ENCODE peak calls at places on chromosome 12, in four cellular contexts. X is AG09309, A is fibroblast of mammary gland, K is ovary. E is an unnamed sample.

GRCh38 chr12:119328111-119328510 is 6.4 kb upstream of the CCDC60 start:
- DNase-seq in X (no peak), A (no peak), K (peak; percentile 16), E (no peak)

GRCh38 chr12:48027183-48028002 is 23.1 kb upstream of the COL2A1 start:
- DNase-seq in X (no peak), A (no peak), K (no peak), E (no peak)

GRCh38 chr12:3490848-3491382 is at the start of gene PRMT8:
- DNase-seq in X (no peak), A (no peak), K (no peak), E (peak; percentile 43)

GRCh38 chr12:108320503-108321293 is 18.4 kb downstream of the CMKLR1 start:
- DNase-seq in X (no peak), A (no peak), K (no peak), E (no peak)

GRCh38 chr12:32106153-32106516 is 512 bp upstream of the BICD1 start:
- DNase-seq in X (no peak), A (no peak), K (no peak), E (no peak)

GRCh38 chr12:124681779-124682391 is 114.5 kb upstream of the NCOR2 start:
- DNase-seq in X (no peak), A (peak; percentile 97), K (no peak), E (peak; percentile 35)

GRCh38 chr12:24562761-24563392 is 386.0 kb downstream of the BCAT1 start:
- DNase-seq in X (no peak), A (peak; percentile 43), K (peak; percentile 61), E (peak; percentile 25)

GRCh38 chr12:14129601-14130178 is 148.3 kb upstream of the GRIN2B start:
- DNase-seq in X (no peak), A (no peak), K (no peak), E (no peak)

GRCh38 chr12:23899434-23899833 is 50.0 kb downstream of the SOX5 start:
- DNase-seq in X (no peak), A (peak; percentile 42), K (no peak), E (peak; percentile 27)

GRCh38 chr12:125856899-125857298 is 791.7 kb downstream of the AACS start:
- DNase-seq in X (no peak), A (no peak), K (no peak), E (no peak)

GRCh38 chr12:15152864-15153263 is 68.4 kb downstream of the RERG start:
- DNase-seq in X (no peak), A (peak; percentile 88), K (no peak), E (peak; percentile 84)

GRCh38 chr12:57119294-57119693 is 8.1 kb upstream of the STAT6 start:
- DNase-seq in X (no peak), A (no peak), K (no peak), E (no peak)

GRCh38 chr12:39294712-39295111 is 148.2 kb downstream of the KIF21A start:
- DNase-seq in X (no peak), A (no peak), K (no peak), E (no peak)

GRCh38 chr12:128336506-128336905 is 69.5 kb downstream of the TMEM132C start:
- DNase-seq in X (no peak), A (no peak), K (no peak), E (no peak)

GRCh38 chr12:69548687-69549086 is 36.6 kb upstream of the CCT2 start:
- DNase-seq in X (no peak), A (no peak), K (no peak), E (no peak)

GRCh38 chr12:78085562-78086182 is 255.0 kb downstream of the NAV3 start:
- DNase-seq in X (no peak), A (peak; percentile 86), K (no peak), E (peak; percentile 68)

GRCh38 chr12:64793610-64794009 is 30.8 kb upstream of the TBC1D30 start:
- DNase-seq in X (no peak), A (no peak), K (no peak), E (no peak)

GRCh38 chr12:110922652-110923051 is 2.3 kb upstream of the MYL2 start:
- DNase-seq in X (no peak), A (no peak), K (no peak), E (no peak)

GRCh38 chr12:116380066-116380465 is 102.6 kb upstream of the MED13L start:
- DNase-seq in X (no peak), A (no peak), K (no peak), E (no peak)

GRCh38 chr12:125683748-125684381 is 618.6 kb downstream of the AACS start:
- DNase-seq in X (no peak), A (no peak), K (no peak), E (peak; percentile 1)

GRCh38 chr12:86985298-86985697 is 729.1 kb upstream of the MGAT4C start:
- DNase-seq in X (no peak), A (no peak), K (no peak), E (no peak)

GRCh38 chr12:115660211-115660805 is 617.2 kb downstream of the MED13L start:
- DNase-seq in X (peak; percentile 34), A (peak; percentile 85), K (no peak), E (no peak)

GRCh38 chr12:48572326-48572725 is 2.5 kb upstream of the LALBA start:
- DNase-seq in X (no peak), A (no peak), K (no peak), E (peak; percentile 2)

GRCh38 chr12:57033428-57033827 is 16.5 kb downstream of the MYO1A start:
- DNase-seq in X (no peak), A (no peak), K (no peak), E (peak; percentile 63)

GRCh38 chr12:33296529-33296928 is 143.1 kb downstream of the SYT10 start:
- DNase-seq in X (no peak), A (no peak), K (no peak), E (no peak)

GRCh38 chr12:68675098-68675842 is 11.5 kb upstream of the NUP107 start:
- DNase-seq in X (no peak), A (no peak), K (no peak), E (no peak)

GRCh38 chr12:80509781-80510556 is 65.9 kb downstream of the PTPRQ start:
- DNase-seq in X (peak; percentile 83), A (peak; percentile 96), K (no peak), E (no peak)

GRCh38 chr12:89663577-89664357 is 44.9 kb downstream of the ATP2B1 start:
- DNase-seq in X (no peak), A (peak; percentile 63), K (no peak), E (peak; percentile 51)

GRCh38 chr12:75561921-75562320 is 50.5 kb upstream of the KRR1 start:
- DNase-seq in X (no peak), A (no peak), K (no peak), E (no peak)

GRCh38 chr12:3251691-3252090 is 174.5 kb downstream of the TSPAN9 start:
- DNase-seq in X (no peak), A (no peak), K (peak; percentile 46), E (no peak)

GRCh38 chr12:56081393-56082347 is 1.7 kb downstream of the ERBB3 start:
- DNase-seq in X (no peak), A (no peak), K (no peak), E (no peak)

GRCh38 chr12:68272732-68273131 is 19.3 kb upstream of the IL22 start:
- DNase-seq in X (no peak), A (no peak), K (no peak), E (no peak)

GRCh38 chr12:89448951-89449371 is 75.6 kb downstream of the GALNT4 start:
- DNase-seq in X (peak; percentile 68), A (no peak), K (no peak), E (no peak)

GRCh38 chr12:57836442-57837375 is 9.8 kb downstream of the CTDSP2 start:
- DNase-seq in X (no peak), A (peak; percentile 70), K (peak; percentile 88), E (peak; percentile 53)

GRCh38 chr12:123421314-123421713 is 15.2 kb downstream of the RILPL2 start:
- DNase-seq in X (no peak), A (no peak), K (no peak), E (no peak)
- TF ChIP-seq CTCF in X (no peak), A (no peak), K (no peak), E (no peak)

GRCh38 chr12:53990311-53991076 is 5.5 kb downstream of the HOXC10 start:
- DNase-seq in X (no peak), A (peak; percentile 63), K (no peak), E (no peak)
- H3K4me3 ChIP-seq in X (peak overlapping the region; percentile 25), A (peak overlapping the region; percentile 27), K (no peak overlapping the region), E (no peak overlapping the region)

GRCh38 chr12:319116-319515 is 56.5 kb upstream of the SLC6A13 start:
- DNase-seq in X (no peak), A (no peak), K (no peak), E (no peak)

GRCh38 chr12:325886-326285 is 63.2 kb downstream of the KDM5A start:
- DNase-seq in X (no peak), A (no peak), K (no peak), E (no peak)

GRCh38 chr12:323507-323906 is 60.9 kb upstream of the SLC6A13 start:
- DNase-seq in X (no peak), A (no peak), K (no peak), E (peak; percentile 73)

GRCh38 chr12:321606-322326 is 59.1 kb upstream of the SLC6A13 start:
- DNase-seq in X (no peak), A (peak; percentile 15), K (no peak), E (peak; percentile 44)
- TF ChIP-seq CTCF in X (no peak), A (peak; percentile 22), K (no peak), E (peak; percentile 59)

GRCh38 chr12:22702690-22703089 is 77.7 kb downstream of the ETNK1 start:
- DNase-seq in X (no peak), A (peak; percentile 34), K (no peak), E (peak; percentile 21)

DNA sequence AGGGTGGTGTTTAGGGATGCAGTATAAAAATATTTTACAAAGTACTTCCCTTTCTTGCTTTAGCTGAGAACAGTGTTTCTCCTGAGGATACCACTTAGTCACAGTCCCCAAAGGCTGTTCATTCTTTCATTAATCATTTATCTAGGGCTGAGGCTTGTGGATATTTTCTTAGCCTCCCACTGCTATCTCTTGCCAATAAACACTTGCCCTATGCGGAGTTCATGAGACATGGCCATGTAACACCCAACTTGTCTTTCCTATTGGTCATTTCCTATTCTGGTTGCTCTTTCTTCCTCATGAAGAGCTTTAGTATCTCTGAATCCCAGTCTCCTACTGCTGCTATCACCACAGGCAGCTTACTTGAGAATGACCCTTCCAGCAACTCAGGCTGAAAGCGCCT is 75.2 kb downstream of the ETNK1 start:
- DNase-seq in X (no peak), A (peak; percentile 80), K (no peak), E (no peak)
- H3K4me3 ChIP-seq in X (no peak overlapping the region), A (no peak overlapping the region), K (no peak overlapping the region), E (no peak overlapping the region)

GRCh38 chr12:122064034-122064777 is 14.3 kb upstream of the MLXIP start:
- DNase-seq in X (peak; percentile 88), A (peak; percentile 98), K (peak; percentile 95), E (peak; percentile 91)
- TF ChIP-seq CTCF in X (peak; percentile 54), A (peak; percentile 57), K (peak; percentile 37), E (peak; percentile 17)

DNA sequence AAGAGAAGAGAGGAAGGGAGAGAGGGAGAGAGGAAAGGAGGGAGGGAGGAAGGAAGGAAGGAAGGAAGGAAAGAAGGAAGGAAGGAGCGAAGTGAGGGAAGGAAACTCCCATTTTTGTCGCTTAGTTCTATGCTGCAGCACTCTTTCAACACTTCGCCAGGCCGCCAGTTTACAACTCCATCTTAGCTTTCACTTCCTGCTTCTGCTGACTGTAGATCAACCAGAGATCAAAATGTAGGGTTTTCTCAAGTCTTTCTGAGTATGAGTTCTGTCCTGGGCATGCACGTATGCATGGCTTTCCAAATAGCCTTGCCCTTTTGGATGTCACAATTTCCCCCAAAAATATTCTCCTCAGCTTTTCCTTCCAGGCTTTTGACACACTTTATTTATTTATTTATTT is 723.4 kb downstream of the TRHDE start:
- DNase-seq in X (no peak), A (no peak), K (no peak), E (no peak)
- H3K4me3 ChIP-seq in X (no peak overlapping the region), A (no peak overlapping the region), K (no peak overlapping the region), E (no peak overlapping the region)

GRCh38 chr12:1398673-1399072 is 195.7 kb downstream of the FBXL14 start:
- DNase-seq in X (no peak), A (peak; percentile 66), K (no peak), E (peak; percentile 8)
- TF ChIP-seq CTCF in X (peak; percentile 34), A (peak; percentile 31), K (no peak), E (no peak)

E was measured in epithelial cell of esophagus.